ENCODE peak calls at places on chromosomes 7 and 10, in six cellular contexts. H is fibroblast of pulmonary artery, Z is HL-60, F is BJ, W is foreskin fibroblast, K is tibial artery. T is an unnamed sample.

GRCh38 chr7:108467391-108467790 is 11.2 kb upstream of the NRCAM start:
- DNase-seq in H (no peak), Z (no peak), F (no peak), W (no peak), K (no peak), T (no peak)

GRCh38 chr7:150405584-150406310 is 26.6 kb downstream of the ZNF775 start:
- DNase-seq in H (no peak), Z (no peak), F (no peak), W (peak; percentile 63), K (peak; percentile 44), T (peak; percentile 90)

GRCh38 chr10:118523775-118524174 is 71.7 kb downstream of the PRLHR start:
- DNase-seq in H (no peak), Z (no peak), F (no peak), W (peak; percentile 71), K (no peak), T (no peak)

GRCh38 chr7:116734736-116735135 is 62.7 kb downstream of the MET start:
- DNase-seq in H (no peak), Z (no peak), F (no peak), W (no peak), K (no peak), T (no peak)

GRCh38 chr10:98963608-98964007 is 272.0 kb downstream of the HPSE2 start:
- DNase-seq in H (no peak), Z (no peak), F (no peak), W (peak; percentile 60), K (no peak), T (no peak)

GRCh38 chr7:31517103-31517502 is 3.2 kb downstream of the ITPRID1 start:
- DNase-seq in H (no peak), Z (no peak), F (no peak), W (no peak), K (no peak), T (no peak)

GRCh38 chr7:125355899-125356298 is 426.3 kb upstream of the POT1 start:
- DNase-seq in H (peak; percentile 5), Z (peak; percentile 6), F (no peak), W (no peak), K (no peak), T (no peak)

GRCh38 chr7:92626281-92626846 is 36.2 kb upstream of the FAM133B start:
- DNase-seq in H (no peak), Z (no peak), F (no peak), W (no peak), K (no peak), T (no peak)

GRCh38 chr10:13741438-13741837 is 154.7 kb downstream of the PRPF18 start:
- DNase-seq in H (no peak), Z (no peak), F (no peak), W (no peak), K (no peak), T (no peak)

GRCh38 chr7:100247152-100247757 is 27.5 kb downstream of the PVRIG start:
- DNase-seq in H (peak; percentile 52), Z (no peak), F (no peak), W (peak; percentile 86), K (no peak), T (no peak)

GRCh38 chr7:15130666-15131541 is 228.4 kb upstream of the DGKB start:
- DNase-seq in H (peak; percentile 64), Z (no peak), F (peak; percentile 13), W (peak; percentile 63), K (no peak), T (no peak)

GRCh38 chr7:92448185-92448747 is 984 bp downstream of the GATAD1 start:
- DNase-seq in H (peak; percentile 67), Z (peak; percentile 47), F (no peak), W (peak; percentile 67), K (peak; percentile 61), T (peak; percentile 85)

GRCh38 chr7:12731214-12731656 is 43.8 kb downstream of the ARL4A start:
- DNase-seq in H (peak; percentile 70), Z (no peak), F (no peak), W (peak; percentile 55), K (no peak), T (no peak)

GRCh38 chr7:129391546-129392211 is 42.6 kb upstream of the STRIP2 start:
- DNase-seq in H (no peak), Z (no peak), F (no peak), W (no peak), K (no peak), T (no peak)

GRCh38 chr10:29174389-29174788 is 114.5 kb upstream of the LYZL1 start:
- DNase-seq in H (no peak), Z (no peak), F (no peak), W (no peak), K (no peak), T (no peak)

GRCh38 chr7:2843711-2844152 is 376 bp downstream of the GNA12 start:
- DNase-seq in H (peak; percentile 46), Z (no peak), F (no peak), W (peak; percentile 69), K (peak; percentile 44), T (no peak)

GRCh38 chr10:16310440-16310839 is 126.4 kb upstream of the PTER start:
- DNase-seq in H (no peak), Z (no peak), F (no peak), W (no peak), K (no peak), T (no peak)

GRCh38 chr10:16316733-16317132 is 120.1 kb upstream of the PTER start:
- DNase-seq in H (no peak), Z (no peak), F (no peak), W (no peak), K (no peak), T (no peak)

GRCh38 chr10:16314259-16314658 is 122.6 kb upstream of the PTER start:
- DNase-seq in H (no peak), Z (no peak), F (no peak), W (no peak), K (no peak), T (no peak)
- TF ChIP-seq CTCF in H (no peak), Z (no peak), F (no peak), W (no peak), K (no peak), T (no peak)

GRCh38 chr10:88385601-88386203 is 197.4 kb downstream of the RNLS start:
- DNase-seq in H (no peak), Z (no peak), F (no peak), W (no peak), K (no peak), T (peak; percentile 35)
- H3K4me3 ChIP-seq in H (no peak overlapping the region), Z (no peak overlapping the region), F (no peak overlapping the region), W (no peak overlapping the region), K (peak overlapping the region; percentile 38), T (no peak overlapping the region)

GRCh38 chr7:24058953-24059352 is 225.0 kb upstream of the NPY start:
- DNase-seq in H (no peak), Z (no peak), F (no peak), W (no peak), K (no peak), T (no peak)

GRCh38 chr7:24054231-24054630 is 229.8 kb upstream of the NPY start:
- DNase-seq in H (no peak), Z (no peak), F (no peak), W (no peak), K (no peak), T (no peak)

GRCh38 chr7:24052572-24053223 is 231.3 kb upstream of the NPY start:
- DNase-seq in H (peak; percentile 20), Z (peak; percentile 17), F (peak; percentile 61), W (peak; percentile 31), K (no peak), T (no peak)

GRCh38 chr7:24059775-24060174 is 224.2 kb upstream of the NPY start:
- DNase-seq in H (no peak), Z (no peak), F (no peak), W (no peak), K (no peak), T (no peak)

GRCh38 chr7:24057243-24057642 is 226.7 kb upstream of the NPY start:
- DNase-seq in H (no peak), Z (no peak), F (no peak), W (no peak), K (no peak), T (no peak)
- TF ChIP-seq CTCF in H (no peak), Z (no peak), F (peak; percentile 10), W (no peak), K (no peak), T (no peak)

GRCh38 chr7:66682350-66683093 is 53.8 kb downstream of the KCTD7 start:
- DNase-seq in H (peak; percentile 41), Z (peak; percentile 26), F (no peak), W (peak; percentile 73), K (no peak), T (peak; percentile 91)
- H3K4me3 ChIP-seq in H (peak overlapping the region; percentile 82), Z (peak overlapping the region; percentile 97), F (peak overlapping the region; percentile 81), W (peak overlapping the region; percentile 83), K (peak overlapping the region; percentile 93), T (peak overlapping the region; percentile 77)

DNA sequence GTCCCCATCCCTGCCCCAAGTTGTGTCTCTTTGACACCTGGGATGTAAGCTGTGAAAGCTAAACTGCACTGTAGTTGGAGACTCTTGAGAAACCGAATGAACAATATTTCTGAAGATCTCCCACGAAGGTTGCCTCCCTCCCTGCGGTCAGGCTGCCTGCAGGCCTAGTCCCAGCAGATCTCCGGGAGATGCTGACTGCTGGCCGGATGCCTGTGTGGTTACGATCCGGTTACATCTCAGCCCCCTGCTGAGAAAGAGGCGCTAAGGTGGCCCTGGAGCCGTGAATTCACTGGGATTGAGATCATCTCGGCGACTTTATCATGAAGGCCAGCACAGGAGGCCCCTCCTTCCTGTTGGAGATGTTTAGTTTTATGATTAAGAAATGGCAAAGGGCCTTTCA is 177.8 kb downstream of the PRKAG2 start:
- DNase-seq in H (peak; percentile 91), Z (no peak), F (no peak), W (peak; percentile 72), K (no peak), T (no peak)
- TF ChIP-seq CTCF in H (peak; percentile 1), Z (no peak), F (no peak), W (no peak), K (no peak), T (no peak)

DNA sequence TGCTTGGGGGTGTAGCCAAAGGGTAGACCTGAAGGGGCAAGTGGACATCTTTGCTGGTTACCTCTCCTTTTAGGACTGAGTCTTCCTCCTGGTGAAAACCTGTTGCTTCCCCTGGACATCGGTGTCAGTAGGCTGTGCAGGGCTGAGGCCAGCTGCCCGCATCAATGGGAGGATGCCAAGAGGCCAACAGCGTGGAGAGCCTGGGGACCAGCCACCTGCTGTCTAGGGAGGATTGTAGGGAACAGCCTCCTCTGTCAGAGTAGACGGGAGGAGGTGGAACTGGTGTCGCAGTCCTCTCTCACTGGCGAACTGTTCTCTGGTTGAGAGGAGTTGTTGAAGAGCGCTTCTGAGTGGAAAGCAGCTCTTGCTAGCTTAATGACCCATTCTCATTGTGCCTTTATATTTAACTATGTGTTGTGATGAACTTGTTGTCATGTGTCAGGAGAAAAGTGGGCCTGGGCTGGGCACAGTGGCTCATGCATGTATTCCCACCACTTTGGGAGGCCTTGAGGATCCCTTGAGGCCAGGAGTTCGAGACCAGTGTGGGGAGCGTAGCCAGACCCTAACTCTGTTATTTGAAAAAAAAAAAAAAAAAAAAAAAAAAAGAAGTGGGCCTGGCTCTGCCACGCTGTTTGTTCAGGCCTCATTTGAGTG is 1.8 kb downstream of the SUFU start:
- DNase-seq in H (no peak), Z (no peak), F (no peak), W (no peak), K (no peak), T (no peak)
- H3K4me3 ChIP-seq in H (peak overlapping the region; percentile 99), Z (no peak overlapping the region), F (peak overlapping the region; percentile 56), W (peak overlapping the region; percentile 86), K (peak overlapping the region; percentile 68), T (no peak overlapping the region)

DNA sequence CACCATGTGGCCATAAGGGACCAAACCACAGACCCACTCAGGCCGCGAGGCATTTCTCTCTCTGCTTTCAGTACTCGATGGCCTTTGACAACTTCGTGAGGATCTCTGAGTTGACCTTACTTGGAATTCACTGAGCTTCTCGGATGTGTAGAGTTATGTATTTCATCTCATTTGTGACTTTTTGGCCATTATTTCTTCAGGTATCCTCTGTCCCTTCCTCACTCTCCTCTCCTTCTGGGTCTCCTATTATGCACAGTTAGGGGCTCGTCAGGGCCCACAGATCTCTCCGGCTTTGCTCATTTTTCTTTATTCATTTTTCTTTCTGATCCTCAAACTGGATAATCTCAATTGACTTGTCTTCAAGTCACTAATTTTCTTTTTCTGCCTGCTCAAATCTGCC is 16.6 kb upstream of the FOXL3 start:
- DNase-seq in H (no peak), Z (no peak), F (no peak), W (no peak), K (no peak), T (no peak)
- TF ChIP-seq CTCF in H (no peak), Z (no peak), F (no peak), W (no peak), K (no peak), T (no peak)

T was measured in lower leg skin.